ENCODE peak calls at places on chromosomes 16 and 17, in four cellular contexts. T, G, A and R are unnamed samples.

GRCh38 chr16:85190572-85190971 is 78.3 kb upstream of the CIBAR2 start:
- DNase-seq in T (no peak), G (no peak), A (no peak), R (no peak)

GRCh38 chr17:8341456-8341855 is 1.8 kb downstream of the ODF4 start:
- DNase-seq in T (peak; percentile 80), G (no peak), A (no peak), R (no peak)

GRCh38 chr16:56315955-56316354 is 109.4 kb downstream of the AMFR start:
- DNase-seq in T (no peak), G (no peak), A (no peak), R (no peak)

GRCh38 chr16:27429981-27430441 is 28.0 kb downstream of the IL21R start:
- DNase-seq in T (no peak), G (no peak), A (no peak), R (no peak)

GRCh38 chr17:5705081-5705875 is 121.0 kb upstream of the NLRP1 start:
- DNase-seq in T (peak; percentile 84), G (peak; percentile 36), A (peak; percentile 1), R (no peak)

GRCh38 chr17:49013311-49014205 is 16.4 kb downstream of the IGF2BP1 start:
- DNase-seq in T (peak; percentile 94), G (no peak), A (no peak), R (no peak)

GRCh38 chr16:67528222-67528869 is at the start of gene RIPOR1:
- DNase-seq in T (peak; percentile 61), G (peak; percentile 94), A (no peak), R (no peak)

GRCh38 chr17:1142503-1143095 is 37.2 kb downstream of the ABR start:
- DNase-seq in T (no peak), G (no peak), A (no peak), R (no peak)

GRCh38 chr16:63672493-63672892 is 1449.4 kb downstream of the CDH11 start:
- DNase-seq in T (no peak), G (no peak), A (no peak), R (no peak)

GRCh38 chr16:48611329-48612137 is 1.6 kb upstream of the N4BP1 start:
- DNase-seq in T (peak; percentile 89), G (no peak), A (no peak), R (peak; percentile 98)

GRCh38 chr16:62034236-62035114 is 1.8 kb downstream of the CDH8 start:
- DNase-seq in T (peak; percentile 86), G (no peak), A (no peak), R (no peak)

GRCh38 chr16:84484579-84485254 is 19.7 kb downstream of the MEAK7 start:
- DNase-seq in T (peak; percentile 51), G (peak; percentile 77), A (peak; percentile 74), R (no peak)

GRCh38 chr16:52068447-52069074 is 478.4 kb downstream of the TOX3 start:
- DNase-seq in T (peak; percentile 70), G (peak; percentile 1), A (peak; percentile 10), R (no peak)

GRCh38 chr16:57270221-57271062 is 14.0 kb downstream of the PLLP start:
- DNase-seq in T (peak; percentile 65), G (peak; percentile 21), A (no peak), R (no peak)

GRCh38 chr16:51374346-51374745 is 223.3 kb upstream of the SALL1 start:
- DNase-seq in T (no peak), G (no peak), A (peak; percentile 81), R (no peak)

GRCh38 chr17:80499536-80499935 is 23.1 kb upstream of the NPTX1 start:
- DNase-seq in T (no peak), G (no peak), A (no peak), R (no peak)

GRCh38 chr16:53769185-53769584 is 65.2 kb downstream of the FTO start:
- DNase-seq in T (no peak), G (no peak), A (no peak), R (no peak)

GRCh38 chr17:77458202-77459017 is 317.6 kb downstream of the SEC14L1 start:
- DNase-seq in T (no peak), G (no peak), A (no peak), R (no peak)

GRCh38 chr17:9037741-9038140 is 16.4 kb downstream of the NTN1 start:
- DNase-seq in T (no peak), G (no peak), A (no peak), R (no peak)

GRCh38 chr16:50360033-50360778 is 8.6 kb downstream of the BRD7 start:
- DNase-seq in T (no peak), G (no peak), A (peak; percentile 40), R (peak; percentile 21)

GRCh38 chr16:27787661-27788060 is 237.7 kb downstream of the KATNIP start:
- DNase-seq in T (no peak), G (no peak), A (no peak), R (no peak)

GRCh38 chr17:39867084-39867890 is 715 bp upstream of the ZPBP2 start:
- DNase-seq in T (no peak), G (no peak), A (no peak), R (no peak)

GRCh38 chr17:37672545-37673078 is 29.4 kb upstream of the DDX52 start:
- DNase-seq in T (no peak), G (no peak), A (peak; percentile 23), R (no peak)

GRCh38 chr17:45311762-45312476 is 4.9 kb downstream of the MAP3K14 start:
- DNase-seq in T (peak; percentile 64), G (peak; percentile 45), A (peak; percentile 63), R (peak; percentile 69)

GRCh38 chr17:64778367-64779290 is 116.5 kb upstream of the SMURF2 start:
- DNase-seq in T (peak; percentile 56), G (no peak), A (no peak), R (no peak)

GRCh38 chr16:85554791-85555548 is 58.2 kb upstream of the GSE1 start:
- DNase-seq in T (peak; percentile 65), G (no peak), A (peak; percentile 67), R (no peak)

GRCh38 chr17:42230225-42230624 is 35.9 kb upstream of the GHDC start:
- DNase-seq in T (no peak), G (no peak), A (no peak), R (no peak)

GRCh38 chr16:11909653-11910551 is 5.9 kb downstream of the GSPT1 start:
- DNase-seq in T (no peak), G (no peak), A (peak; percentile 73), R (no peak)

GRCh38 chr17:40058151-40058784 is 4.1 kb upstream of the MED24 start:
- DNase-seq in T (no peak), G (no peak), A (peak; percentile 46), R (no peak)

GRCh38 chr17:56629450-56630187 is 36.1 kb downstream of the NOG start:
- DNase-seq in T (peak; percentile 87), G (peak; percentile 36), A (peak; percentile 37), R (no peak)

GRCh38 chr16:56688762-56689161 is 6.5 kb downstream of the MT1X start:
- DNase-seq in T (no peak), G (no peak), A (no peak), R (no peak)

GRCh38 chr17:45288825-45289224 is 26.9 kb upstream of the SPATA32 start:
- DNase-seq in T (no peak), G (no peak), A (no peak), R (no peak)

GRCh38 chr16:84839054-84839453 is 19.3 kb downstream of the CRISPLD2 start:
- DNase-seq in T (no peak), G (peak; percentile 29), A (peak; percentile 80), R (no peak)

GRCh38 chr17:58326609-58327341 is 1.8 kb downstream of the TSPOAP1 start:
- DNase-seq in T (no peak), G (peak; percentile 22), A (no peak), R (no peak)

GRCh38 chr16:82735696-82736095 is 108.9 kb downstream of the CDH13 start:
- DNase-seq in T (no peak), G (no peak), A (no peak), R (no peak)

DNA sequence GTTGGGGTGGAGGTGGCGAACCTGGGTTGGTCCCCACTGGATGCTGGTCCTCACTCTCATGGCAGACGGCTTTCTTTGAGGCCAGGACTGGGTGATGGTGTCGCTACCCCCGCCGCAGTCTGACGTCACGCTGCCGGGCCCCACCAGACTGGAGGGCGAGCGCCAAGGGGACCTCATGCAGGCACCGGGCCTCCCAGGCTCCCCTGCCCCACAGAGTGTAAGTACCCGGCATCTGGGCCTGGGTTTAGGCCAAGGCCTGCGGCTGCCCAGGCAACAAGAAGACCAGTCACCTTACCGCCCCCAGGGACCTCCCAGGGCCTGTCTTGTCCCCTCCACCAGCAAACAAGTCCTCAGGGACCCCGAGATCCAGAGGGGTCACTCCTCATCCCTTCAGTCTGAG is 17.7 kb downstream of the FOXN1 start:
- DNase-seq in T (no peak), G (no peak), A (no peak), R (no peak)
- H3K4me1 ChIP-seq in T (no peaks in the 10 kb centered on the region), G (peaks cover 6% of the 10 kb centered on the region), A (peaks cover 13% of the 10 kb centered on the region), R (peaks cover 17% of the 10 kb centered on the region)

DNA sequence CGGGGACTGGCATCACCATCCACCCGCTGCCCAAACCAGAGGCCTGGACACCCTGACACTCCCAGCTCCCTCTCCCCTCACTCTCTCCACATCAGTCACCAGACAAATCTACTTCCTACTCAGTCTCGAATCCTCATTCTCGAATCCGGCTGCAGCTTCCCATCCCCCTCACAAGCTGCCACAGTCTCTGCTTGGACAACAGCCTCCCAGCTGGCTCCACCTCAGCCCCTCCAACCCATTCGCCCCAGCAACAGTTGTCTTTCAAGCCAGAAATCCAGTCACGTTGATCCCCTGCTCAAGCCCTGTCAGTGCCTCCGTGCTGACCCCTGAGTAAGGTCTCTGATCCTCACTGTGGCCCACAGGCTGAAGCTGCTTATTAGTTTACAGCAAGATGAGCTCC is 44.2 kb upstream of the MTSS2 start:
- DNase-seq in T (no peak), G (no peak), A (no peak), R (no peak)
- H3K4me2 ChIP-seq in T (no peak overlapping the region), G (no peak overlapping the region), A (no peak overlapping the region), R (no peak overlapping the region)

DNA sequence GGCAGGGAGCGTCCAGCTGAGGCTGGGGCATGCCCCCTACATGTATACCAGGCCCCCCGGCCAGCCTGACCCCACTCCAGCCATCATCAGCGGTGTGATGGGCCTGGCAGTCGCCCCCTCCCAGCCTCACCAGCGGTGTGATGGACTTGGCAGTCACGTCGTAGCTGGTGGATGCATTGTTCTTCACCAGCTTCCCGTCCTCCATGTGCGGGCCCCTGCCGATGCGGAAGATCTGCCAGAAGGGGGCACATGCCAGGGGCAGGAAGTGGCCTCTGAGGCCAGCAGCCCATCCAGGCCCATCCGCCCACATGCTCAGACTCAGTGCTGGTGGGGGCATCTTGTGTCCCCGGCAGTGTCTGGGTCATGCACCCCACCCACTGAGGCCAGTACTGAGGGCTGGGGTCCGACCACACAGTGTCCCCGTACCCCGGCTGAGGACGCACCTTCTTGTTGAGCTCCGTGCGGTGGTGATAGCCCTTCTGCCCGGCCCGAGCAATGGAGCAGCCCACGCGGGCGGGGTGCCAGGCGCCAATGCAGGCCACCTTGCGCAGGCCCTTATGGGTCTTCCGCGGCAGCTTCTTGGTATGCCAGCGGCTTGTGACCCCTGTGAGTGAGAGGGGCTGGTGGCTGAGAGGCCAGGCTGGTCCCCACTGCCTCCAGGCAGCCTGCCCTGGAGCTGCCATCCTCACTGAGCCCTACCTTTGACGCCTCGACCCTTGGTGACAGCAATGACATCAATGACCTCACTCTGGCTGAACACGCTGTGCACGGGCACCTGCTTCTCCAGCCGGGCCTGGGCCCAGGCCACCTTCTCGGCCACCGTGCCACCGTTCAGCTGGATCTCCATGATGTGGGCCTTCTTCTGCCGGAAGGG is 3.7 kb upstream of the MSRB1 start:
- DNase-seq in T (no peak), G (no peak), A (no peak), R (no peak)
- H3K9ac ChIP-seq in T (no peak overlapping the region), G (no peak overlapping the region), A (no peak overlapping the region), R (no peak overlapping the region)

DNA sequence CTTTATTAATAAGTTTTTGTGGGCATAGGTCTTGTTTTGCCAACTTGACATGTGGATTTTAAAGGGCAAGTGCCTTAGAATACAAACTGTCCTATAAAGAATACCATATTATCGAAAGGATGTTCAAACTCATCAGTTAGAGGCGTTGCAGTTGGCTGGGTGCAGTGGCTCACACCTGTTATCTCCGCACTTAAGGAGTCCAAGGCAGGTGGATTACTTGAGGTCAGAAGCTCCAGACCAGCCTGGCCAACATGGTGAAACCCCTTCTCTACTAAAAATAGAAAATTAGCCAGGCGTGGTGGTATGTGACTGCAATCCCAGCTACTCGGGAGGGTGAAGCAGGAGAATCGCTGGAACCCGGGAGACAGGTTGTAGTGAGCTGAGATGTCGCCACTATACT is 472.0 kb downstream of the WWOX start:
- DNase-seq in T (no peak), G (no peak), A (no peak), R (no peak)
- H3K4me1 ChIP-seq in T (no peaks in the 10 kb centered on the region), G (no peaks in the 10 kb centered on the region), A (no peaks in the 10 kb centered on the region), R (peaks cover 6% of the 10 kb centered on the region)